ENCODE peak calls at places on chromosomes 3 and 15, in seven cellular contexts. Z is RPMI8226; L is kidney epithelial cell; H is activated CD8-positive, alpha-beta memory T cell treated with anti-CD3 and anti-CD28 coated beads for 1 hour; G is islet precursor cell; T is AML-193; N is activated CD8-positive, alpha-beta T cell treated with anti-CD3 and anti-CD28 coated beads for 36 hours. A is an unnamed sample.

GRCh38 chr3:55147856-55148720 is 220.2 kb upstream of the LRTM1 start:
- DNase-seq in Z (no peak), L (no peak), H (no peak), G (no peak), T (no peak), N (no peak), A (no peak)

GRCh38 chr15:88397506-88397905 is 69.7 kb downstream of the MRPL46 start:
- DNase-seq in Z (no peak), L (no peak), H (no peak), G (peak), T (no peak), N (no peak), A (no peak)

GRCh38 chr15:69576035-69576526 is 123.5 kb downstream of the RPLP1 start:
- DNase-seq in Z (peak), L (no peak), H (peak), G (peak), T (peak), N (peak), A (no peak)

GRCh38 chr3:59101091-59101738 is 51.4 kb upstream of the CFAP20DC start:
- DNase-seq in Z (no peak), L (no peak), H (no peak), G (no peak), T (no peak), N (no peak), A (no peak)

GRCh38 chr3:63862804-63863149 is 828 bp downstream of the THOC7 start:
- DNase-seq in Z (no peak), L (no peak), H (no peak), G (no peak), T (no peak), N (no peak), A (no peak)

GRCh38 chr3:177830411-177830849 is 633.1 kb upstream of the TBL1XR1 start:
- DNase-seq in Z (no peak), L (no peak), H (no peak), G (no peak), T (no peak), N (no peak), A (peak)

GRCh38 chr3:66280304-66280703 is 59.5 kb downstream of the SLC25A26 start:
- DNase-seq in Z (no peak), L (no peak), H (no peak), G (no peak), T (no peak), N (no peak), A (no peak)

GRCh38 chr3:27544372-27544865 is 60.2 kb upstream of the SLC4A7 start:
- DNase-seq in Z (no peak), L (no peak), H (no peak), G (no peak), T (peak), N (no peak), A (no peak)

GRCh38 chr3:11385908-11386307 is 113.7 kb downstream of the ATG7 start:
- DNase-seq in Z (no peak), L (peak), H (no peak), G (no peak), T (no peak), N (no peak), A (peak)

GRCh38 chr3:108099679-108100428 is 9.0 kb upstream of the CD47 start:
- DNase-seq in Z (no peak), L (no peak), H (no peak), G (no peak), T (peak), N (peak), A (no peak)

GRCh38 chr3:187286467-187287059 is 5.0 kb downstream of the MASP1 start:
- DNase-seq in Z (no peak), L (peak), H (no peak), G (no peak), T (no peak), N (no peak), A (no peak)

GRCh38 chr3:52819936-52820335 is 10.5 kb downstream of the ITIH4 start:
- DNase-seq in Z (no peak), L (no peak), H (no peak), G (no peak), T (no peak), N (no peak), A (no peak)

GRCh38 chr15:100919481-100920405 is 586 bp downstream of the LRRK1 start:
- DNase-seq in Z (peak), L (no peak), H (no peak), G (no peak), T (no peak), N (peak), A (no peak)

A was measured in non-pigmented ciliary epithelial cell.